ENCODE peak calls at places on chromosome 4, in eight cellular contexts. One of them, this sample, is unnamed.

GRCh38 chr4:158810487-158811215 is 41.8 kb downstream of the FNIP2 start:
- DNase-seq in IMR-90: peak; percentile 98
- DNase-seq in ovary: peak; percentile 35
- DNase-seq in heart left ventricle: peak; percentile 62
- DNase-seq in gastrocnemius medialis: peak; percentile 72
- DNase-seq in K562: no peak
- DNase-seq in uterus: peak; percentile 76
- DNase-seq in endothelial cell of umbilical vein: peak; percentile 95
- DNase-seq in this sample: peak; percentile 53

GRCh38 chr4:68655764-68656444 is 14.5 kb downstream of the UGT2B15 start:
- DNase-seq in heart left ventricle: no peak
- DNase-seq in K562: no peak
- DNase-seq in uterus: no peak
- DNase-seq in gastrocnemius medialis: no peak
- DNase-seq in ovary: no peak
- DNase-seq in endothelial cell of umbilical vein: no peak
- DNase-seq in IMR-90: no peak
- DNase-seq in this sample: no peak

GRCh38 chr4:54513231-54513630 is 144.5 kb upstream of the KIT start:
- DNase-seq in IMR-90: peak; percentile 93
- DNase-seq in gastrocnemius medialis: peak; percentile 18
- DNase-seq in uterus: no peak
- DNase-seq in ovary: no peak
- DNase-seq in K562: no peak
- DNase-seq in endothelial cell of umbilical vein: no peak
- DNase-seq in heart left ventricle: no peak
- DNase-seq in this sample: no peak

GRCh38 chr4:67393699-67394281 is 151.5 kb downstream of the CENPC start:
- DNase-seq in heart left ventricle: no peak
- DNase-seq in uterus: no peak
- DNase-seq in endothelial cell of umbilical vein: peak; percentile 44
- DNase-seq in gastrocnemius medialis: no peak
- DNase-seq in K562: peak; percentile 34
- DNase-seq in IMR-90: peak; percentile 50
- DNase-seq in ovary: no peak
- DNase-seq in this sample: no peak

GRCh38 chr4:132572210-132572609 is 576.9 kb upstream of the PCDH10 start:
- DNase-seq in uterus: no peak
- DNase-seq in heart left ventricle: no peak
- DNase-seq in IMR-90: peak; percentile 25
- DNase-seq in ovary: no peak
- DNase-seq in gastrocnemius medialis: no peak
- DNase-seq in endothelial cell of umbilical vein: peak; percentile 33
- DNase-seq in K562: no peak
- DNase-seq in this sample: no peak

GRCh38 chr4:152436384-152436783 is 99.5 kb downstream of the FBXW7 start:
- DNase-seq in K562: no peak
- DNase-seq in gastrocnemius medialis: no peak
- DNase-seq in uterus: no peak
- DNase-seq in IMR-90: no peak
- DNase-seq in endothelial cell of umbilical vein: no peak
- DNase-seq in ovary: no peak
- DNase-seq in heart left ventricle: no peak
- DNase-seq in this sample: no peak

GRCh38 chr4:108465886-108466491 is 154.4 kb upstream of the RPL34 start:
- DNase-seq in IMR-90: no peak
- DNase-seq in uterus: no peak
- DNase-seq in ovary: no peak
- DNase-seq in gastrocnemius medialis: no peak
- DNase-seq in endothelial cell of umbilical vein: no peak
- DNase-seq in heart left ventricle: no peak
- DNase-seq in K562: no peak
- DNase-seq in this sample: no peak

GRCh38 chr4:11132478-11132877 is 296.2 kb downstream of the HS3ST1 start:
- DNase-seq in IMR-90: no peak
- DNase-seq in uterus: no peak
- DNase-seq in ovary: no peak
- DNase-seq in heart left ventricle: no peak
- DNase-seq in endothelial cell of umbilical vein: no peak
- DNase-seq in gastrocnemius medialis: no peak
- DNase-seq in K562: no peak
- DNase-seq in this sample: no peak

GRCh38 chr4:157172011-157172410 is 48.5 kb upstream of the GRIA2 start:
- DNase-seq in IMR-90: peak; percentile 31
- DNase-seq in endothelial cell of umbilical vein: peak; percentile 22
- DNase-seq in K562: no peak
- DNase-seq in ovary: no peak
- DNase-seq in heart left ventricle: no peak
- DNase-seq in gastrocnemius medialis: no peak
- DNase-seq in uterus: no peak
- DNase-seq in this sample: no peak

GRCh38 chr4:8468746-8469535 is 28.4 kb downstream of the TRMT44 start:
- DNase-seq in gastrocnemius medialis: peak; percentile 35
- DNase-seq in K562: peak; percentile 77
- DNase-seq in endothelial cell of umbilical vein: peak; percentile 45
- DNase-seq in ovary: peak; percentile 90
- DNase-seq in heart left ventricle: peak; percentile 85
- DNase-seq in uterus: peak; percentile 73
- DNase-seq in IMR-90: peak; percentile 57
- DNase-seq in this sample: peak; percentile 78

GRCh38 chr4:21469438-21470032 is 479.0 kb downstream of the KCNIP4 start:
- DNase-seq in ovary: no peak
- DNase-seq in endothelial cell of umbilical vein: peak; percentile 40
- DNase-seq in K562: no peak
- DNase-seq in uterus: no peak
- DNase-seq in heart left ventricle: no peak
- DNase-seq in IMR-90: no peak
- DNase-seq in gastrocnemius medialis: no peak
- DNase-seq in this sample: no peak

GRCh38 chr4:53702334-53703266 is 111.3 kb upstream of the LNX1 start:
- DNase-seq in IMR-90: peak; percentile 77
- DNase-seq in gastrocnemius medialis: peak; percentile 75
- DNase-seq in endothelial cell of umbilical vein: peak; percentile 71
- DNase-seq in heart left ventricle: peak; percentile 93
- DNase-seq in ovary: peak; percentile 81
- DNase-seq in K562: no peak
- DNase-seq in uterus: peak; percentile 80
- DNase-seq in this sample: peak; percentile 89

GRCh38 chr4:126583509-126583908 is 1049.2 kb upstream of the INTU start:
- DNase-seq in endothelial cell of umbilical vein: peak; percentile 6
- DNase-seq in K562: no peak
- DNase-seq in heart left ventricle: no peak
- DNase-seq in ovary: no peak
- DNase-seq in gastrocnemius medialis: no peak
- DNase-seq in IMR-90: peak; percentile 26
- DNase-seq in uterus: no peak
- DNase-seq in this sample: peak; percentile 31

GRCh38 chr4:42588909-42589308 is 68.0 kb downstream of the ATP8A1 start:
- DNase-seq in ovary: no peak
- DNase-seq in heart left ventricle: no peak
- DNase-seq in K562: no peak
- DNase-seq in gastrocnemius medialis: no peak
- DNase-seq in uterus: no peak
- DNase-seq in endothelial cell of umbilical vein: no peak
- DNase-seq in IMR-90: no peak
- DNase-seq in this sample: no peak

DNA sequence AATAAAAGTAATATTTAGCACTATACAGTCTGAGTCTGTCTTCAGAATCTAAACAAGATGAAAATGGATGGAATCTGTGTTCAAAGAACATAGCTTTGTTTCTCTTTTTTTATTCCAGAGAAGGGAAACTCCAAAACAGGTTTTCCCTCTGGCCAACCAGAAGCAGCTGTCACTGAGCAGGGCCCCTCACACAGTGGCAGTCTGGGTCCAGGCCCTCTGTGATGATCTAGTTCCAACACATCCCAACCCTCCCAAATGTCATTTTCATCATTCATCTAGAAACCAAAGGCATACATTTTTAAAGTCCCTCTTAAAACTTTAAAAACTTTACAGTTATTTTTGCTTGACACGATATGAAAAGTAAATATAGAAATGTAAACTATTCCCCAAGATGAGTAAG is 70.1 kb downstream of the ATP8A1 start:
- DNase-seq in uterus: no peak
- DNase-seq in IMR-90: no peak
- DNase-seq in endothelial cell of umbilical vein: no peak
- DNase-seq in gastrocnemius medialis: no peak
- DNase-seq in ovary: no peak
- DNase-seq in K562: no peak
- DNase-seq in heart left ventricle: no peak
- DNase-seq in this sample: no peak
- H3K4me1 ChIP-seq in uterus: no peaks in the 10 kb centered on the region
- H3K4me1 ChIP-seq in IMR-90: no peaks in the 10 kb centered on the region
- H3K4me1 ChIP-seq in endothelial cell of umbilical vein: no peaks in the 10 kb centered on the region
- H3K4me1 ChIP-seq in gastrocnemius medialis: no peaks in the 10 kb centered on the region
- H3K4me1 ChIP-seq in ovary: no peaks in the 10 kb centered on the region
- H3K4me1 ChIP-seq in K562: no peaks in the 10 kb centered on the region
- H3K4me1 ChIP-seq in heart left ventricle: no peaks in the 10 kb centered on the region
- H3K4me1 ChIP-seq in this sample: no peaks in the 10 kb centered on the region

DNA sequence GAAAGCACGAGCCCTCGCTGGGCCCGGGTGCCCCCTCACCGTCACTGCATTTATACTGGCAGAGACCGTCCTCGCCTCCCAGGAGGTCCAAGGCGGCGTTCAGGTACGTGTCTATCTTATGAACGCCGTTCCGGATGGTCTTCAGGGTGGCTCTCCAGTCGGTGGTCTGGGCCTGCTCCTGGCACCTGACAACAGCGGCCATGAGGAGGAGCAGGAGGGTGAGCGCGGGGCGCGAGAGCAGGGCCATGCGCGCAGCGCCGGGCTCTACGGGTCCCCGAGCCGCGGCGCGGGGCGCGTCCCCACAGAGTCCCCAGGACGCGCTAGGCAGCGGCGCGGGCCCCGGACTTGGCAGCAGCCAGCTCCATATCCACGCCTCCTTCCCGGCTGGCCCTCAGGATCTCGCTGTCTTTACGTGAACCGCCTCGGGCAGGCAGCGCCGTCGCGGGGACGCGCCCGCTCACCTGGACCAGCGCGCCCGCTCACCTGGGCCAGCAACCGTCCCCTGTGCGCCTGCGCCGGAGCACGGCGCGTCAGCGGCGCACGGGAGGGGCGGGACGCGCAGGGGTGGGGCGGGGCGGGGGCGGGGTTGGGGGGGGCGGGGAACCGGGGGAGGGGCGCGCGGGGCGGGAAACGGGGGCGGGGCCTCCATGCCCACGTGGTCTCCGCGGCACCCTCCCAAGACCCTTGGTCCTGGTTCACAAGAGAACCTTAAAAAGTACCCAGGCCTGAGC is at the start of gene PLA2G12A:
- DNase-seq in uterus: peak; percentile 64
- DNase-seq in heart left ventricle: peak; percentile 83
- DNase-seq in gastrocnemius medialis: peak; percentile 61
- DNase-seq in endothelial cell of umbilical vein: peak; percentile 65
- DNase-seq in ovary: peak; percentile 82
- DNase-seq in K562: peak; percentile 93
- DNase-seq in IMR-90: peak; percentile 34
- DNase-seq in this sample: peak; percentile 95
- TF ChIP-seq POLR2A in uterus: peak; percentile 74
- TF ChIP-seq POLR2A in heart left ventricle: peak; percentile 64
- TF ChIP-seq POLR2A in gastrocnemius medialis: peak; percentile 71
- TF ChIP-seq POLR2A in endothelial cell of umbilical vein: no peak
- TF ChIP-seq POLR2A in ovary: peak; percentile 52
- TF ChIP-seq POLR2A in K562: peak; percentile 64
- TF ChIP-seq POLR2A in IMR-90: no peak
- TF ChIP-seq POLR2A in this sample: peak; percentile 45

GRCh38 chr4:38869511-38869910 is 1.9 kb downstream of the FAM114A1 start:
- DNase-seq in endothelial cell of umbilical vein: peak; percentile 17
- DNase-seq in gastrocnemius medialis: no peak
- DNase-seq in uterus: no peak
- DNase-seq in ovary: no peak
- DNase-seq in K562: no peak
- DNase-seq in heart left ventricle: no peak
- DNase-seq in IMR-90: no peak
- DNase-seq in this sample: no peak
- H3K4me1 ChIP-seq in endothelial cell of umbilical vein: peaks cover 23% of the 10 kb centered on the region
- H3K4me1 ChIP-seq in gastrocnemius medialis: peaks cover 30% of the 10 kb centered on the region
- H3K4me1 ChIP-seq in uterus: peaks cover 3% of the 10 kb centered on the region
- H3K4me1 ChIP-seq in ovary: peaks cover 9% of the 10 kb centered on the region
- H3K4me1 ChIP-seq in K562: peaks cover 31% of the 10 kb centered on the region
- H3K4me1 ChIP-seq in heart left ventricle: peaks cover 37% of the 10 kb centered on the region
- H3K4me1 ChIP-seq in IMR-90: peaks cover 28% of the 10 kb centered on the region
- H3K4me1 ChIP-seq in this sample: peaks cover 26% of the 10 kb centered on the region

GRCh38 chr4:124710253-124710849 is 2.2 kb downstream of the ANKRD50 start:
- DNase-seq in uterus: no peak
- DNase-seq in gastrocnemius medialis: no peak
- DNase-seq in endothelial cell of umbilical vein: peak; percentile 53
- DNase-seq in heart left ventricle: no peak
- DNase-seq in K562: no peak
- DNase-seq in ovary: no peak
- DNase-seq in IMR-90: peak; percentile 34
- DNase-seq in this sample: no peak

GRCh38 chr4:124710911-124711310 is 1.6 kb downstream of the ANKRD50 start:
- DNase-seq in heart left ventricle: no peak
- DNase-seq in K562: no peak
- DNase-seq in ovary: no peak
- DNase-seq in gastrocnemius medialis: no peak
- DNase-seq in uterus: no peak
- DNase-seq in endothelial cell of umbilical vein: peak; percentile 50
- DNase-seq in IMR-90: no peak
- DNase-seq in this sample: peak; percentile 61

GRCh38 chr4:124713213-124713592 is 671 bp upstream of the ANKRD50 start:
- DNase-seq in ovary: peak; percentile 77
- DNase-seq in K562: peak; percentile 66
- DNase-seq in endothelial cell of umbilical vein: peak; percentile 81
- DNase-seq in IMR-90: peak; percentile 79
- DNase-seq in gastrocnemius medialis: peak; percentile 60
- DNase-seq in heart left ventricle: peak; percentile 85
- DNase-seq in uterus: peak; percentile 67
- DNase-seq in this sample: peak; percentile 71

GRCh38 chr4:124711469-124712416 is 789 bp downstream of the ANKRD50 start:
- DNase-seq in endothelial cell of umbilical vein: peak; percentile 77
- DNase-seq in IMR-90: peak; percentile 79
- DNase-seq in K562: peak; percentile 65
- DNase-seq in heart left ventricle: no peak
- DNase-seq in gastrocnemius medialis: peak; percentile 24
- DNase-seq in uterus: peak; percentile 38
- DNase-seq in ovary: no peak
- DNase-seq in this sample: peak; percentile 54

DNA sequence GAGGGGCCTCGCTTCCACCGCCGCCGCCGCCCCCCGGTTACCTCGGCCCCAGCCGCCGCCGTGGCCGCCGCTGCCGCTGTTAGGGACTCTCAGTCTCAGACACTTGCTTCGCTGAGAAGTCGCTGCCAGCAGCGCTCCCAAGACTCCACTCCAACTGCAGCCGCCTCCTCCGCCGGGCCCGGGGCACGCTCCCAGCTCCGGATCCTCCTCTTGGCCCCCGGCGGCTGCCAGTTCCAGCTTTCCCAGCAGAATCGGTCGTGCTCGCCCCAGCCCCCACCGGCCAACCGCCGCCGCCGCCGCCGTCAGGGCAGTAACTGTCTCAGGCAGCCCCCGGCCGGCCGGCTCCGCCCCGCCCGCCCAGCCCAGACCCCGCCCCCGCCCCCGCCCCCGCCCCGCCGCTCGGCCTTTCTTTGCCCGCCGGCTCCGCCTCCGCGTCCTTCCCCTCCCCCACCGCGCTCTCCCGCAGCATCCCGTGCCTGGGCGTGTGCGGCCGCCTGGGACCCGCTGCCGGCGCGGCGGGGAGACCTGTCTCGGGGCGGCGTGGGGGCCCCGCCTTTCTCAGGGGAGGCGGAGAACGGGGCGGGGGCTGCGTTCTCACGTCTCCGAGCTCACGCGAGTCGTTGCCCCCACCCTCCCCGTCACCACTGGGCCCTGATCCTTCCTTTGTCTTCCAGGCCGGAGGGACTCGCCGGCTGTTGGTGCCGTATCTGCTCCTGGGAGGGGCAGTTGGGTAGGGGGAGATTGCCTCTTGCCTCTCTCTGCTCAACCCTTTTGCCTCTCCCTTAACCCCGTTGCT is at the start of gene ANKRD50:
- DNase-seq in endothelial cell of umbilical vein: peak; percentile 96
- DNase-seq in heart left ventricle: peak; percentile 94
- DNase-seq in uterus: peak; percentile 92
- DNase-seq in IMR-90: peak; percentile 94
- DNase-seq in K562: peak; percentile 88
- DNase-seq in gastrocnemius medialis: peak; percentile 76
- DNase-seq in ovary: peak; percentile 94
- DNase-seq in this sample: peak; percentile 94
- TF ChIP-seq POLR2A in endothelial cell of umbilical vein: peak; percentile 68
- TF ChIP-seq POLR2A in heart left ventricle: peak; percentile 64
- TF ChIP-seq POLR2A in uterus: peak; percentile 63
- TF ChIP-seq POLR2A in IMR-90: peak; percentile 97
- TF ChIP-seq POLR2A in K562: peak; percentile 89
- TF ChIP-seq POLR2A in gastrocnemius medialis: peak; percentile 77
- TF ChIP-seq POLR2A in ovary: peak; percentile 76
- TF ChIP-seq POLR2A in this sample: peak; percentile 80